ENCODE peak calls at places on chromosomes 6 and 20, in five cellular contexts. X, J, G, U and H are unnamed samples.

GRCh38 chr6:30447237-30447636 is 42.1 kb upstream of the HLA-E start:
- DNase-seq in J (no peak), G (no peak), X (no peak), U (no peak), H (peak)

GRCh38 chr6:12355354-12355753 is 65.2 kb downstream of the EDN1 start:
- DNase-seq in J (no peak), G (no peak), X (no peak), U (no peak), H (no peak)

GRCh38 chr6:130161627-130162404 is 60.9 kb downstream of the SAMD3 start:
- DNase-seq in G (no peak), X (no peak), J (no peak), U (no peak), H (no peak)

GRCh38 chr6:101800598-101800997 is 407.1 kb downstream of the GRIK2 start:
- DNase-seq in U (no peak), G (no peak), J (no peak), X (no peak), H (no peak)

GRCh38 chr20:59646487-59646886 is 42.1 kb downstream of the PHACTR3 start:
- DNase-seq in G (no peak), U (no peak), J (no peak), X (no peak), H (no peak)

GRCh38 chr6:20632696-20633095 is 98.4 kb downstream of the CDKAL1 start:
- DNase-seq in J (no peak), U (no peak), G (no peak), X (no peak), H (no peak)

GRCh38 chr20:38272961-38273360 is 12.4 kb upstream of the KIAA1755 start:
- DNase-seq in J (no peak), U (no peak), G (peak), X (peak), H (peak)

GRCh38 chr6:139336994-139337393 is 37.5 kb downstream of the CITED2 start:
- DNase-seq in J (no peak), X (no peak), U (no peak), G (no peak), H (no peak)

GRCh38 chr6:116945809-116946208 is 68.8 kb downstream of the RFX6 start:
- DNase-seq in G (peak), U (no peak), X (no peak), J (no peak), H (no peak)